ENCODE peak calls at places on chromosomes 11 and 22, in seven cellular contexts. T is bronchial epithelial cell; B is HuH-7.5; Z is heart right ventricle; E is HTR-8/SVneo; N is stimulated activated naive B cell treated with anti-CD40 and anti-IgM and Interleukin-4, amounts not matched to agents 10 μg/mL and 1 μg/mL and 100 μg/mL, for 72 hours; I is head of caudate nucleus. R is an unnamed sample.

GRCh38 chr22:19085233-19086043 is 36.8 kb downstream of the DGCR2 start:
- DNase-seq in I (no peak), N (no peak), B (peak), E (no peak), Z (no peak), T (peak), R (no peak)

GRCh38 chr11:17992916-17993315 is 19.9 kb downstream of the SERGEF start:
- DNase-seq in Z (no peak), T (peak), N (no peak), B (no peak), E (no peak), I (peak), R (no peak)

GRCh38 chr22:46084943-46085830 is 65.1 kb upstream of the PPARA start:
- DNase-seq in Z (peak), B (no peak), E (no peak), T (peak), I (peak), N (no peak), R (peak)

GRCh38 chr11:2525941-2526807 is 81.4 kb downstream of the KCNQ1 start:
- DNase-seq in I (no peak), Z (no peak), T (no peak), N (no peak), B (no peak), E (no peak), R (peak)

GRCh38 chr11:70573701-70574151 is 175.4 kb downstream of the CTTN start:
- DNase-seq in I (no peak), E (no peak), N (no peak), Z (no peak), T (no peak), B (no peak), R (no peak)

GRCh38 chr11:72429626-72430025 is 4.7 kb downstream of the CLPB start:
- DNase-seq in B (no peak), Z (no peak), N (no peak), I (no peak), T (no peak), E (no peak), R (no peak)

GRCh38 chr11:69423181-69423580 is 58.3 kb upstream of the LINC01488 start:
- DNase-seq in I (no peak), Z (no peak), E (no peak), N (no peak), T (no peak), B (no peak), R (no peak)

GRCh38 chr11:121367434-121367833 is 74.9 kb downstream of the SC5D start:
- DNase-seq in I (no peak), B (no peak), Z (no peak), E (no peak), N (peak), T (no peak), R (no peak)

GRCh38 chr22:49951986-49952896 is 8.3 kb upstream of the PIM3 start:
- DNase-seq in I (no peak), B (peak), N (no peak), Z (no peak), T (peak), E (peak), R (no peak)

GRCh38 chr11:85827768-85828639 is 17.1 kb upstream of the SYTL2 start:
- DNase-seq in T (peak), N (no peak), Z (no peak), E (peak), I (no peak), B (no peak), R (no peak)

GRCh38 chr22:29994027-29994715 is 86.1 kb upstream of the HORMAD2 start:
- DNase-seq in T (peak), B (no peak), Z (no peak), N (no peak), E (peak), I (no peak), R (no peak)

GRCh38 chr11:2862950-2863618 is 22.5 kb downstream of the CDKN1C start:
- DNase-seq in B (no peak), Z (no peak), T (no peak), N (no peak), I (no peak), E (no peak), R (no peak)

R was measured in pancreas.